ENCODE peak calls at places on chromosome 3, in nine cellular contexts. Y is spleen, M is AG04450, K is adrenal gland, P is psoas muscle, F is upper lobe of right lung, Q is A549, W is tibial nerve, X is ovary. I is an unnamed sample.

GRCh38 chr3:178381971-178382370 is 154.3 kb upstream of the KCNMB2 start:
- DNase-seq in Y (no peak), M (no peak), K (no peak), P (no peak), F (no peak), Q (no peak), W (no peak), X (no peak), I (no peak)

GRCh38 chr3:189690237-189690636 is 59.0 kb downstream of the TP63 start:
- DNase-seq in Y (no peak), M (no peak), K (no peak), P (no peak), F (no peak), Q (no peak), W (no peak), X (no peak), I (no peak)

GRCh38 chr3:196585044-196585757 is 16.7 kb downstream of the FBXO45 start:
- DNase-seq in Y (no peak), M (no peak), K (no peak), P (no peak), F (no peak), Q (no peak), W (no peak), X (no peak), I (no peak)

GRCh38 chr3:196287066-196287404 is 491 bp downstream of the PCYT1A start:
- DNase-seq in Y (no peak), M (no peak), K (peak; percentile 43), P (peak; percentile 63), F (no peak), Q (peak; percentile 7), W (no peak), X (peak; percentile 51), I (no peak)

GRCh38 chr3:59106085-59106629 is 56.3 kb upstream of the CFAP20DC start:
- DNase-seq in Y (no peak), M (no peak), K (no peak), P (no peak), F (no peak), Q (no peak), W (no peak), X (no peak), I (no peak)

GRCh38 chr3:54870423-54870822 is 57.4 kb downstream of the LRTM1 start:
- DNase-seq in Y (no peak), M (peak; percentile 89), K (peak; percentile 37), P (no peak), F (no peak), Q (peak; percentile 47), W (peak; percentile 21), X (no peak), I (no peak)

GRCh38 chr3:177294221-177294620 is 96.9 kb upstream of the TBL1XR1 start:
- DNase-seq in Y (no peak), M (no peak), K (peak; percentile 77), P (peak; percentile 70), F (no peak), Q (no peak), W (peak; percentile 37), X (no peak), I (no peak)

GRCh38 chr3:111547645-111548044 is 5.6 kb downstream of the CD96 start:
- DNase-seq in Y (no peak), M (no peak), K (no peak), P (no peak), F (no peak), Q (no peak), W (no peak), X (no peak), I (peak; percentile 18)

GRCh38 chr3:57952208-57952631 is 56.0 kb upstream of the FLNB start:
- DNase-seq in Y (peak; percentile 64), M (peak; percentile 93), K (peak; percentile 44), P (peak; percentile 64), F (peak; percentile 46), Q (no peak), W (no peak), X (peak; percentile 71), I (no peak)

GRCh38 chr3:136750209-136750921 is 1.8 kb downstream of the STAG1 start:
- DNase-seq in Y (no peak), M (no peak), K (no peak), P (no peak), F (no peak), Q (no peak), W (no peak), X (no peak), I (no peak)

GRCh38 chr3:81995334-81995733 is 233.9 kb upstream of the GBE1 start:
- DNase-seq in Y (no peak), M (no peak), K (no peak), P (no peak), F (no peak), Q (no peak), W (no peak), X (no peak), I (no peak)

GRCh38 chr3:144295619-144296018 is 324.0 kb downstream of the DIPK2A start:
- DNase-seq in Y (no peak), M (no peak), K (no peak), P (no peak), F (no peak), Q (no peak), W (no peak), X (no peak), I (no peak)

GRCh38 chr3:157824281-157824680 is 281.9 kb downstream of the SHOX2 start:
- DNase-seq in Y (no peak), M (no peak), K (no peak), P (no peak), F (no peak), Q (no peak), W (no peak), X (no peak), I (no peak)

DNA sequence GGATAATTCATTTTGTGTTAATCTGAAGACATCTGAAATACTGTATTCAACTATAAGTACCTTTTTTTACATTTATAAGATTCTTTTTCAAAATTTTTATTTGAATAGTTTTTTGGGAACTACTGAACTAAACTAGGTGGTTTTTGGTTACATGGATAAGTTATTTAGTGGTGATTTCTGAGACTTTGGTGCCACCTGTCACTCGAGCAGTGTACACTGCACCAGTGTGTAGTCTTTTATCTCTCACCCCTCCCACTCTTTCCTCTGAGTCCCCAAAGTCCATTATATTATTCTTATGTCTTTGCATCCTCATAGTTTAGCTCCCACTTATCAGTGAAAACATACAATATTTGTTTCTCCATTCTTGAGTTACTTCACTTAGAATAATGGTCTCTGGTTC is 57.6 kb downstream of the CD86 start:
- DNase-seq in Y (no peak), M (no peak), K (no peak), P (no peak), F (no peak), Q (no peak), W (no peak), X (no peak), I (no peak)
- TF ChIP-seq CTCF in Y (no peak), M (no peak), K (no peak), P (no peak), F (no peak), Q (no peak), W (no peak), X (no peak), I (no peak)

GRCh38 chr3:120567370-120568197 is 28.6 kb upstream of the NDUFB4 start:
- DNase-seq in Y (no peak), M (no peak), K (peak; percentile 76), P (no peak), F (no peak), Q (no peak), W (peak; percentile 58), X (no peak), I (no peak)
- TF ChIP-seq CTCF in Y (no peak), M (peak; percentile 45), K (peak; percentile 56), P (peak; percentile 23), F (peak; percentile 47), Q (peak; percentile 58), W (peak; percentile 57), X (peak; percentile 25), I (peak; percentile 42)

GRCh38 chr3:120348981-120349818 is at the start of gene LRRC58:
- DNase-seq in Y (peak; percentile 98), M (peak; percentile 74), K (peak; percentile 93), P (peak; percentile 96), F (peak; percentile 96), Q (peak; percentile 82), W (peak; percentile 79), X (peak; percentile 95), I (peak; percentile 92)
- TF ChIP-seq CTCF in Y (peak; percentile 46), M (peak; percentile 33), K (peak; percentile 6), P (peak; percentile 24), F (peak; percentile 26), Q (peak; percentile 35), W (peak; percentile 23), X (no peak), I (peak; percentile 49)

GRCh38 chr3:128011140-128011539 is 41.1 kb upstream of the SEC61A1 start:
- DNase-seq in Y (no peak), M (no peak), K (peak; percentile 21), P (no peak), F (peak; percentile 89), Q (peak; percentile 33), W (no peak), X (no peak), I (no peak)
- TF ChIP-seq CTCF in Y (no peak), M (peak; percentile 54), K (no peak), P (no peak), F (peak; percentile 40), Q (peak; percentile 44), W (no peak), X (no peak), I (peak; percentile 38)

GRCh38 chr3:131550562-131551188 is 47.9 kb upstream of the MRPL3 start:
- DNase-seq in Y (no peak), M (no peak), K (no peak), P (no peak), F (no peak), Q (no peak), W (no peak), X (no peak), I (no peak)

GRCh38 chr3:131553495-131554247 is 50.9 kb upstream of the MRPL3 start:
- DNase-seq in Y (no peak), M (no peak), K (no peak), P (no peak), F (no peak), Q (no peak), W (no peak), X (no peak), I (peak; percentile 29)

GRCh38 chr3:131551761-131552160 is 49.0 kb upstream of the MRPL3 start:
- DNase-seq in Y (no peak), M (no peak), K (peak; percentile 58), P (no peak), F (no peak), Q (no peak), W (no peak), X (peak; percentile 48), I (no peak)

GRCh38 chr3:131547585-131547984 is 44.8 kb upstream of the MRPL3 start:
- DNase-seq in Y (no peak), M (no peak), K (no peak), P (no peak), F (no peak), Q (no peak), W (no peak), X (no peak), I (no peak)

GRCh38 chr3:131549340-131549739 is 46.6 kb upstream of the MRPL3 start:
- DNase-seq in Y (no peak), M (no peak), K (no peak), P (no peak), F (no peak), Q (no peak), W (no peak), X (no peak), I (no peak)
- TF ChIP-seq CTCF in Y (peak; percentile 39), M (peak; percentile 41), K (peak; percentile 23), P (no peak), F (peak; percentile 16), Q (peak; percentile 38), W (no peak), X (no peak), I (peak; percentile 59)